ENCODE peak calls at places on chromosomes 6 and 20, in ten cellular contexts. One of them, this sample, is unnamed.

GRCh38 chr6:157614026-157614484 is 209.0 kb upstream of the SNX9 start:
- DNase-seq in breast epithelium: no peak
- DNase-seq in endothelial cell: no peak
- DNase-seq in lung: no peak
- DNase-seq in K562: no peak
- DNase-seq in psoas muscle: no peak
- DNase-seq in transverse colon: peak; percentile 35
- DNase-seq in epithelial cell of esophagus: no peak
- DNase-seq in coronary artery: no peak
- DNase-seq in adrenal gland: no peak
- DNase-seq in this sample: no peak

GRCh38 chr6:35539223-35539622 is 26.5 kb upstream of the TULP1 start:
- DNase-seq in psoas muscle: no peak
- DNase-seq in breast epithelium: no peak
- DNase-seq in epithelial cell of esophagus: no peak
- DNase-seq in transverse colon: no peak
- DNase-seq in lung: no peak
- DNase-seq in adrenal gland: no peak
- DNase-seq in endothelial cell: no peak
- DNase-seq in coronary artery: no peak
- DNase-seq in K562: no peak
- DNase-seq in this sample: no peak

GRCh38 chr6:153437193-153437592 is 306.1 kb upstream of the RGS17 start:
- DNase-seq in K562: no peak
- DNase-seq in transverse colon: no peak
- DNase-seq in psoas muscle: no peak
- DNase-seq in endothelial cell: no peak
- DNase-seq in breast epithelium: no peak
- DNase-seq in epithelial cell of esophagus: no peak
- DNase-seq in coronary artery: no peak
- DNase-seq in adrenal gland: no peak
- DNase-seq in lung: no peak
- DNase-seq in this sample: no peak

GRCh38 chr20:297925-298754 is 770 bp downstream of the ZCCHC3 start:
- DNase-seq in adrenal gland: peak; percentile 73
- DNase-seq in breast epithelium: peak; percentile 61
- DNase-seq in transverse colon: peak; percentile 84
- DNase-seq in K562: peak; percentile 48
- DNase-seq in lung: peak; percentile 74
- DNase-seq in endothelial cell: peak; percentile 44
- DNase-seq in epithelial cell of esophagus: peak; percentile 61
- DNase-seq in coronary artery: peak; percentile 80
- DNase-seq in psoas muscle: peak; percentile 62
- DNase-seq in this sample: no peak

GRCh38 chr6:121951918-121952379 is 447.5 kb upstream of the HSF2 start:
- DNase-seq in K562: no peak
- DNase-seq in breast epithelium: no peak
- DNase-seq in adrenal gland: no peak
- DNase-seq in lung: no peak
- DNase-seq in transverse colon: no peak
- DNase-seq in endothelial cell: no peak
- DNase-seq in epithelial cell of esophagus: peak; percentile 79
- DNase-seq in psoas muscle: no peak
- DNase-seq in coronary artery: no peak
- DNase-seq in this sample: no peak

GRCh38 chr6:16106991-16107787 is 21.7 kb upstream of the MYLIP start:
- DNase-seq in breast epithelium: no peak
- DNase-seq in coronary artery: no peak
- DNase-seq in endothelial cell: no peak
- DNase-seq in psoas muscle: no peak
- DNase-seq in adrenal gland: no peak
- DNase-seq in epithelial cell of esophagus: no peak
- DNase-seq in K562: no peak
- DNase-seq in lung: no peak
- DNase-seq in transverse colon: no peak
- DNase-seq in this sample: no peak

GRCh38 chr6:40582892-40583291 is 4.3 kb downstream of the LRFN2 start:
- DNase-seq in lung: no peak
- DNase-seq in psoas muscle: no peak
- DNase-seq in adrenal gland: no peak
- DNase-seq in endothelial cell: no peak
- DNase-seq in epithelial cell of esophagus: no peak
- DNase-seq in breast epithelium: no peak
- DNase-seq in coronary artery: no peak
- DNase-seq in K562: no peak
- DNase-seq in transverse colon: no peak
- DNase-seq in this sample: no peak

GRCh38 chr20:20358801-20359200 is 9.1 kb upstream of the INSM1 start:
- DNase-seq in K562: no peak
- DNase-seq in coronary artery: no peak
- DNase-seq in adrenal gland: no peak
- DNase-seq in transverse colon: no peak
- DNase-seq in endothelial cell: no peak
- DNase-seq in breast epithelium: no peak
- DNase-seq in psoas muscle: no peak
- DNase-seq in epithelial cell of esophagus: no peak
- DNase-seq in lung: no peak
- DNase-seq in this sample: no peak

GRCh38 chr6:48016027-48016755 is 94.8 kb downstream of the PTCHD4 start:
- DNase-seq in adrenal gland: no peak
- DNase-seq in coronary artery: no peak
- DNase-seq in transverse colon: no peak
- DNase-seq in epithelial cell of esophagus: peak; percentile 40
- DNase-seq in psoas muscle: no peak
- DNase-seq in endothelial cell: no peak
- DNase-seq in breast epithelium: no peak
- DNase-seq in lung: no peak
- DNase-seq in K562: no peak
- DNase-seq in this sample: no peak

GRCh38 chr20:835220-836045 is 1.9 kb downstream of the FAM110A start:
- DNase-seq in adrenal gland: peak; percentile 95
- DNase-seq in K562: peak; percentile 27
- DNase-seq in psoas muscle: peak; percentile 87
- DNase-seq in lung: no peak
- DNase-seq in coronary artery: no peak
- DNase-seq in epithelial cell of esophagus: no peak
- DNase-seq in endothelial cell: no peak
- DNase-seq in breast epithelium: no peak
- DNase-seq in transverse colon: no peak
- DNase-seq in this sample: no peak

GRCh38 chr20:23435675-23436539 is 3.6 kb upstream of the CSTL1 start:
- DNase-seq in transverse colon: peak; percentile 66
- DNase-seq in breast epithelium: peak; percentile 75
- DNase-seq in lung: no peak
- DNase-seq in K562: no peak
- DNase-seq in psoas muscle: no peak
- DNase-seq in coronary artery: no peak
- DNase-seq in adrenal gland: no peak
- DNase-seq in endothelial cell: no peak
- DNase-seq in epithelial cell of esophagus: no peak
- DNase-seq in this sample: no peak

GRCh38 chr6:26521485-26522391 is 16.4 kb upstream of the HMGN4 start:
- DNase-seq in epithelial cell of esophagus: peak; percentile 55
- DNase-seq in transverse colon: peak; percentile 87
- DNase-seq in adrenal gland: peak; percentile 85
- DNase-seq in psoas muscle: peak; percentile 89
- DNase-seq in lung: peak; percentile 86
- DNase-seq in coronary artery: peak; percentile 86
- DNase-seq in breast epithelium: peak; percentile 67
- DNase-seq in endothelial cell: peak; percentile 91
- DNase-seq in K562: peak; percentile 88
- DNase-seq in this sample: peak; percentile 54

GRCh38 chr6:145272246-145272645 is 463.1 kb downstream of the EPM2A start:
- DNase-seq in coronary artery: no peak
- DNase-seq in adrenal gland: no peak
- DNase-seq in endothelial cell: no peak
- DNase-seq in K562: no peak
- DNase-seq in transverse colon: no peak
- DNase-seq in lung: no peak
- DNase-seq in epithelial cell of esophagus: no peak
- DNase-seq in psoas muscle: no peak
- DNase-seq in breast epithelium: no peak
- DNase-seq in this sample: no peak

GRCh38 chr6:29967379-29968010 is 25.2 kb downstream of the HLA-A start:
- DNase-seq in breast epithelium: no peak
- DNase-seq in lung: peak; percentile 72
- DNase-seq in coronary artery: no peak
- DNase-seq in endothelial cell: no peak
- DNase-seq in psoas muscle: no peak
- DNase-seq in transverse colon: peak; percentile 75
- DNase-seq in epithelial cell of esophagus: peak; percentile 79
- DNase-seq in adrenal gland: peak; percentile 42
- DNase-seq in K562: peak; percentile 86
- DNase-seq in this sample: no peak

GRCh38 chr6:116405147-116405546 is 34.4 kb downstream of the DSE start:
- DNase-seq in transverse colon: peak; percentile 14
- DNase-seq in adrenal gland: no peak
- DNase-seq in breast epithelium: no peak
- DNase-seq in coronary artery: no peak
- DNase-seq in psoas muscle: no peak
- DNase-seq in endothelial cell: no peak
- DNase-seq in K562: no peak
- DNase-seq in epithelial cell of esophagus: no peak
- DNase-seq in lung: no peak
- DNase-seq in this sample: no peak

GRCh38 chr6:159533016-159533415 is 160.0 kb downstream of the SOD2 start:
- DNase-seq in psoas muscle: no peak
- DNase-seq in lung: no peak
- DNase-seq in transverse colon: no peak
- DNase-seq in coronary artery: no peak
- DNase-seq in endothelial cell: no peak
- DNase-seq in breast epithelium: no peak
- DNase-seq in epithelial cell of esophagus: no peak
- DNase-seq in adrenal gland: no peak
- DNase-seq in K562: no peak
- DNase-seq in this sample: no peak

GRCh38 chr6:25237579-25237978 is 41.6 kb upstream of the CARMIL1 start:
- DNase-seq in coronary artery: no peak
- DNase-seq in epithelial cell of esophagus: no peak
- DNase-seq in lung: no peak
- DNase-seq in breast epithelium: no peak
- DNase-seq in transverse colon: no peak
- DNase-seq in psoas muscle: no peak
- DNase-seq in K562: no peak
- DNase-seq in adrenal gland: no peak
- DNase-seq in endothelial cell: no peak
- DNase-seq in this sample: no peak
- TF ChIP-seq CTCF in coronary artery: no peak
- TF ChIP-seq CTCF in epithelial cell of esophagus: no peak
- TF ChIP-seq CTCF in lung: no peak
- TF ChIP-seq CTCF in breast epithelium: no peak
- TF ChIP-seq CTCF in transverse colon: no peak
- TF ChIP-seq CTCF in psoas muscle: no peak
- TF ChIP-seq CTCF in K562: no peak
- TF ChIP-seq CTCF in adrenal gland: no peak
- TF ChIP-seq CTCF in endothelial cell: no peak
- TF ChIP-seq CTCF in this sample: no peak

DNA sequence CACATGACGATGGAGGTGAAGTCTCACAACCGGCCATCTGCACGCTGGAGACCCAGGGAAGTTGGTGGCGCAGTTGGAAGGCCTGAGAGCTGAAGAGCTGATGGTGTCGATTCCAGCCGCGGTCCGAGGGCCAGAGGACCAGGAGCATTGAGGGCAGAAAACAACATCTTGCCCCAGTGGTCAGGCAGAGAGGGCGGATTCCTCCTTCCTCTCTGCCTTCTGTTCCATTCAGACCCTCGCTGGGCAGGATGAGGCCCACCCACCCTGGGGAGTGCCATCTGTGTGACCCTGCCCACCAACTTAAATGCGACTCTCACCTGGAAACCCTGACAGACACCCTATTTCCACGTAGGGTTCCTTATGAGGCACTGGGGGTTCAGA is 120.7 kb upstream of the PMEPA1 start:
- DNase-seq in breast epithelium: no peak
- DNase-seq in transverse colon: no peak
- DNase-seq in endothelial cell: no peak
- DNase-seq in coronary artery: no peak
- DNase-seq in adrenal gland: no peak
- DNase-seq in lung: no peak
- DNase-seq in K562: no peak
- DNase-seq in psoas muscle: no peak
- DNase-seq in epithelial cell of esophagus: no peak
- DNase-seq in this sample: no peak
- TF ChIP-seq CTCF in breast epithelium: no peak
- TF ChIP-seq CTCF in transverse colon: no peak
- TF ChIP-seq CTCF in endothelial cell: no peak
- TF ChIP-seq CTCF in coronary artery: no peak
- TF ChIP-seq CTCF in adrenal gland: no peak
- TF ChIP-seq CTCF in lung: no peak
- TF ChIP-seq CTCF in K562: no peak
- TF ChIP-seq CTCF in psoas muscle: no peak
- TF ChIP-seq CTCF in epithelial cell of esophagus: no peak
- TF ChIP-seq CTCF in this sample: no peak

GRCh38 chr20:37755665-37756064 is 61.8 kb downstream of the CTNNBL1 start:
- DNase-seq in endothelial cell: no peak
- DNase-seq in adrenal gland: no peak
- DNase-seq in K562: peak; percentile 17
- DNase-seq in epithelial cell of esophagus: peak; percentile 5
- DNase-seq in lung: no peak
- DNase-seq in breast epithelium: no peak
- DNase-seq in transverse colon: no peak
- DNase-seq in psoas muscle: no peak
- DNase-seq in coronary artery: no peak
- DNase-seq in this sample: no peak
- TF ChIP-seq CTCF in endothelial cell: no peak
- TF ChIP-seq CTCF in adrenal gland: no peak
- TF ChIP-seq CTCF in K562: peak; percentile 48
- TF ChIP-seq CTCF in epithelial cell of esophagus: peak; percentile 9
- TF ChIP-seq CTCF in lung: no peak
- TF ChIP-seq CTCF in breast epithelium: no peak
- TF ChIP-seq CTCF in transverse colon: no peak
- TF ChIP-seq CTCF in psoas muscle: peak; percentile 53
- TF ChIP-seq CTCF in coronary artery: no peak
- TF ChIP-seq CTCF in this sample: no peak

DNA sequence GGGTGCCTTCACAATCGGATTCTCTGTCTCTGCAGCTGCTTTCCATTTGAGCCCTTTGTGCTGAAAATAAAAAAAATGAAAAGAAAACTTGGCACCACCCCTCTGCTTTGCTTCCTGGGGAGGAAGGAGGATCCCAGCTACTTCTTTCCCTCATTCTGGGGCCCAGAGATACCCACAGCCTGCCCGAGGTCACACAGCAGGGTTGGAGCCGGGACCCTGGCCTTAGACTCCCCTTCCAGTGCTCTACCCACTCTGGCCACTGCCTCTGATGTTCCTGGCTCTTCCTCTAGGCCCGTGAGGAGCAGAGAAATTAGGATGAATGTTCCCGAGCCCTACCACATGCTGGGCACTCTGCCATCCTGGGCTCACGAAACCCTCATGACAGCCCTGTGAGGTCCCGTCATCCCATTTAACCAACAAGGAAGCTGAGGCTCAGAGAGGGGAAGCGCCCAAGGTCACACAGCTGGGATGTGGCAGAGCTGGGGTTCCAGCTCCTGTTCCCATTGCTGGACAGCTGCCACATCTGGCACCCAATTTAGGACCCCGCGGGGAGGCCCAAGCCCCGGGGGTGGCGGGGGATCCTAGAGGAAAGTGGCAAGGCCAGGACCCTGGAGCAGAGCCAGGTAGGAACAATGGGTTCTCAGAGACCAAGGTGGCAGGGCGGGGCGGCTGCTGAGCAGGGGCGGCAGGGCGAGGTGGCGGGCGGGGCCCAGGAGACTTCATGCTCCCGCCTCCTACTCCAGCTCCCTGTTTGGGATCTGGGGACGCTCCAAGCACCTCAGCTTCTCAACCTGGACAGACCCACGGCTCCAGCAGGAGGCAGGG is 76.6 kb downstream of the CEBPB start:
- DNase-seq in lung: peak; percentile 66
- DNase-seq in adrenal gland: peak; percentile 75
- DNase-seq in coronary artery: no peak
- DNase-seq in epithelial cell of esophagus: peak; percentile 43
- DNase-seq in endothelial cell: no peak
- DNase-seq in psoas muscle: peak; percentile 73
- DNase-seq in K562: no peak
- DNase-seq in transverse colon: peak; percentile 92
- DNase-seq in breast epithelium: peak; percentile 79
- DNase-seq in this sample: no peak
- TF ChIP-seq CTCF in lung: no peak
- TF ChIP-seq CTCF in adrenal gland: no peak
- TF ChIP-seq CTCF in coronary artery: no peak
- TF ChIP-seq CTCF in epithelial cell of esophagus: peak; percentile 16
- TF ChIP-seq CTCF in endothelial cell: no peak
- TF ChIP-seq CTCF in psoas muscle: no peak
- TF ChIP-seq CTCF in K562: no peak
- TF ChIP-seq CTCF in transverse colon: no peak
- TF ChIP-seq CTCF in breast epithelium: no peak
- TF ChIP-seq CTCF in this sample: no peak